ENCODE peak calls at places on chromosome 1, in nine cellular contexts. E, X, H, L, O, A, Z, K and C are unnamed samples.

GRCh38 chr1:222042120-222042519 is 300.2 kb upstream of the DUSP10 start:
- DNase-seq in E (no peak), X (no peak), H (no peak), L (no peak), O (peak), A (no peak), Z (no peak), K (peak), C (no peak)

GRCh38 chr1:31548518-31548898 is 27.8 kb upstream of the TINAGL1 start:
- DNase-seq in E (no peak), X (no peak), H (no peak), L (peak), O (no peak), A (peak), Z (no peak), K (peak), C (peak)

GRCh38 chr1:199766219-199766792 is 261.2 kb upstream of the NR5A2 start:
- DNase-seq in E (no peak), X (no peak), H (no peak), L (no peak), O (no peak), A (no peak), Z (no peak), K (no peak), C (no peak)

GRCh38 chr1:34794001-34794789 is 1.4 kb downstream of the GJA4 start:
- DNase-seq in E (no peak), X (no peak), H (no peak), L (no peak), O (no peak), A (no peak), Z (no peak), K (no peak), C (no peak)

GRCh38 chr1:236144446-236145150 is 2.3 kb downstream of the GPR137B start:
- DNase-seq in E (no peak), X (no peak), H (no peak), L (no peak), O (no peak), A (no peak), Z (no peak), K (no peak), C (peak)

GRCh38 chr1:7752512-7753417 is 18.3 kb upstream of the VAMP3 start:
- DNase-seq in E (peak), X (peak), H (peak), L (no peak), O (peak), A (peak), Z (peak), K (peak), C (peak)

GRCh38 chr1:151175910-151176309 is at the start of gene TMOD4:
- DNase-seq in E (no peak), X (no peak), H (peak), L (no peak), O (no peak), A (no peak), Z (no peak), K (peak), C (no peak)

GRCh38 chr1:226749467-226749866 is 10.4 kb upstream of the ITPKB start:
- DNase-seq in E (no peak), X (no peak), H (no peak), L (no peak), O (no peak), A (no peak), Z (no peak), K (no peak), C (no peak)

GRCh38 chr1:998051-998821 is 1.7 kb downstream of the HES4 start:
- DNase-seq in E (no peak), X (no peak), H (peak), L (no peak), O (no peak), A (no peak), Z (no peak), K (peak), C (peak)

GRCh38 chr1:63877816-63878215 is 104.0 kb downstream of the ROR1 start:
- DNase-seq in E (no peak), X (no peak), H (no peak), L (no peak), O (no peak), A (peak), Z (no peak), K (no peak), C (no peak)

GRCh38 chr1:76687324-76688018 is 179.8 kb upstream of the ST6GALNAC5 start:
- DNase-seq in E (peak), X (no peak), H (no peak), L (no peak), O (no peak), A (no peak), Z (no peak), K (peak), C (no peak)

GRCh38 chr1:93446837-93447451 is 974 bp upstream of the FNBP1L start:
- DNase-seq in E (peak), X (peak), H (no peak), L (no peak), O (no peak), A (no peak), Z (no peak), K (peak), C (no peak)

GRCh38 chr1:208431721-208432120 is 187.5 kb upstream of the PLXNA2 start:
- DNase-seq in E (no peak), X (peak), H (no peak), L (no peak), O (peak), A (peak), Z (no peak), K (no peak), C (no peak)

GRCh38 chr1:16116625-16117024 is 39.2 kb downstream of the EPHA2 start:
- DNase-seq in E (no peak), X (no peak), H (no peak), L (peak), O (no peak), A (no peak), Z (no peak), K (no peak), C (no peak)

GRCh38 chr1:193211539-193211938 is 25.1 kb upstream of the B3GALT2 start:
- DNase-seq in E (no peak), X (peak), H (no peak), L (no peak), O (peak), A (peak), Z (peak), K (peak), C (no peak)

GRCh38 chr1:104953555-104953954 is 1203.9 kb downstream of the AMY1C start:
- DNase-seq in E (no peak), X (no peak), H (no peak), L (no peak), O (no peak), A (no peak), Z (no peak), K (no peak), C (no peak)

GRCh38 chr1:26290416-26291261 is 10.8 kb downstream of the SH3BGRL3 start:
- DNase-seq in E (no peak), X (no peak), H (no peak), L (no peak), O (no peak), A (no peak), Z (peak), K (no peak), C (no peak)

GRCh38 chr1:17596651-17597509 is 57.4 kb downstream of the ARHGEF10L start:
- DNase-seq in E (no peak), X (no peak), H (no peak), L (no peak), O (no peak), A (no peak), Z (no peak), K (peak), C (no peak)

GRCh38 chr1:56808385-56808784 is 10.8 kb downstream of the FYB2 start:
- DNase-seq in E (no peak), X (no peak), H (no peak), L (no peak), O (no peak), A (no peak), Z (no peak), K (no peak), C (no peak)

GRCh38 chr1:101816262-101816661 is 180.5 kb downstream of the OLFM3 start:
- DNase-seq in E (no peak), X (no peak), H (no peak), L (no peak), O (no peak), A (no peak), Z (no peak), K (no peak), C (no peak)

DNA sequence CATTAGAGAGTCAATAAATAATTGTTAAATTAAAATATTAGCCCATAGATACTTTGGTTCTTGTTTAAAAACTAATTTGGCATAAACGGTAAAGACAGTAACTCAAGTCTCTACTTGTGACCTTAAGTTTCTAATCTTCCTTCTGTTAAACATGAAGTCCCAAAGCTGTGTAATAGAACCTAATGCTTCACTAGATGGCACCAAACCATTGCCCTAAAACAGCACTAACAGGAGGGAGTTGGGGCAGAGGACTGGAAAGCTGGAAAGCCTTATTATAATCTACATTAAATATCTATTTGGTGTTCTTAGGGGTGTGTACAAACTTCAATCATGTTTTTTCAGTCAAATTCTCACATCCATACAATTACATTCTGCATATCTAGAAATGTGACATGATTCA is 176.6 kb downstream of the OLFM3 start:
- DNase-seq in E (no peak), X (peak), H (no peak), L (no peak), O (no peak), A (no peak), Z (peak), K (peak), C (no peak)
- TF ChIP-seq CTCF in E (peak), X (peak), H (peak), L (peak), O (no peak), A (no peak), Z (peak), K (peak), C (peak)

DNA sequence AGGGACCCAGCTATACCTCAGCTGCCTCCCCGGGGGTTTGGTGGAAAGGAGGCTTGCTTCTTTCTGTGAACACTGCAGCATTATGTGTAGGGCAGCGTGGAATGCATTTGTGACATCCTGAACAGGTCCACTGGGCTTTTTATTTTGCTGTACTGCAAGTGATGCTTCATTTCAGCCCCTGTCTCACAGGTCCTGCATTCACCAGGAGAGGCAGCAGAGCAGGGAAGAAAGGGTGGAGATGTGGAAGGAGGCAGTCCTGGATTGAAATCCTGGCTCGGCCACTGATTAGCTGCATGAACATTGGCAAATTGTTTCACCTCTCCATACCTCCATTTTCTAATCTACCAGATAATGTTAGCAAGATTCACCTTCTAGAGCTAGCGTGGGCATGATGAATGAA is 77.9 kb upstream of the ZBTB18 start:
- DNase-seq in E (no peak), X (no peak), H (no peak), L (no peak), O (no peak), A (no peak), Z (no peak), K (no peak), C (peak)
- TF ChIP-seq CTCF in E (no peak), X (no peak), H (no peak), L (no peak), O (no peak), A (no peak), Z (no peak), K (no peak), C (no peak)

GRCh38 chr1:60765204-60765603 is 317.2 kb upstream of the NFIA start:
- DNase-seq in E (peak), X (peak), H (peak), L (no peak), O (no peak), A (peak), Z (peak), K (peak), C (peak)
- TF ChIP-seq CTCF in E (peak), X (peak), H (peak), L (peak), O (peak), A (peak), Z (peak), K (peak), C (peak)

GRCh38 chr1:197388801-197389200 is 120.7 kb downstream of the CRB1 start:
- DNase-seq in E (no peak), X (no peak), H (no peak), L (no peak), O (no peak), A (no peak), Z (no peak), K (no peak), C (no peak)

GRCh38 chr1:197392541-197392940 is 124.5 kb downstream of the CRB1 start:
- DNase-seq in E (no peak), X (no peak), H (no peak), L (no peak), O (peak), A (no peak), Z (no peak), K (no peak), C (no peak)

GRCh38 chr1:197393105-197393504 is 125.1 kb downstream of the CRB1 start:
- DNase-seq in E (no peak), X (no peak), H (no peak), L (no peak), O (no peak), A (no peak), Z (no peak), K (no peak), C (no peak)

GRCh38 chr1:197393772-197394171 is 125.7 kb downstream of the CRB1 start:
- DNase-seq in E (no peak), X (no peak), H (no peak), L (no peak), O (no peak), A (no peak), Z (no peak), K (no peak), C (no peak)

DNA sequence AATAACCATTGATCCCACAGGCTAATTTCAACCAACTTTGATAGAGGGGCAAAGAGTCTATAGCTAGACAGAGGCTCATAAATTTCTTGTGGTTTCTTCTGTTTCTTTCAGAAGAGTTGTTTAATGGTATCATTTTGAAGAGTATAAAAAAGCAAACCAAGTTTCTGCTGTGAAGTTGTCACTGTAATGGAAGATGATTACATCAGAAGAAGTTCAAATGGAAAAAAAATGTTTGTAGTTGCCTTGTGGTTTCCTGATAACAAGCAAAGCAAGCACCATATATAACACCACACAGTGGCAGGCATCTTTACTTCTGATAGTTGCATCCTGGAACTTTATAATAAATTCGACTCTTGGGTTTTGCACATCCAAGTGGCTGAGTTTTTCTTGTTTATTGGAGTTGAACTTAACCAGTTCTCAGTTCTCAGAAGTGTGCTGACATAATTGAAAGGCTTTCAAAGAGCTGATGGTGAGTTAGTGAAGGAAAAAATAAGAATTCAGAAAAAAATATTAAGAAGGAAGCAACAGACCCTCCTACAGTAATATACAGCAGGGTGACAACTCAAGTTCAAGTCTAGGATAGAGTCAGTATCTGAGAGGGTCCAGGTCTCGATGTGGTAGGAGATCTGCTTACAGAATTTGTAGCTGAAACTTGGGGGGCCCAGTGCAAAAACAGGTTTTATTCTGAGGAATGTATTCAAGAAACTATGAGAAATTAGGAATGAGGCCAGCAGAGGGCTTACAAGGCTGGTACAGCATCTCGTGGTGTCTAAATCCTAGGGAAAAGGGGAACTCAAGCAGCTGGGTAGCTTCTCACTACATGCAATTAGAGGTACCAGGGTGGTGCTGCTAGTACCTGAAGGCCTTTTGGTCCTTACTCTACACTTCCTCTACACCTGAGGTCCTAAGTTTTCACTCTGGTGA is 123.5 kb downstream of the CRB1 start:
- DNase-seq in E (no peak), X (no peak), H (no peak), L (no peak), O (no peak), A (no peak), Z (no peak), K (no peak), C (no peak)
- TF ChIP-seq CTCF in E (no peak), X (no peak), H (no peak), L (no peak), O (no peak), A (no peak), Z (no peak), K (no peak), C (no peak)

DNA sequence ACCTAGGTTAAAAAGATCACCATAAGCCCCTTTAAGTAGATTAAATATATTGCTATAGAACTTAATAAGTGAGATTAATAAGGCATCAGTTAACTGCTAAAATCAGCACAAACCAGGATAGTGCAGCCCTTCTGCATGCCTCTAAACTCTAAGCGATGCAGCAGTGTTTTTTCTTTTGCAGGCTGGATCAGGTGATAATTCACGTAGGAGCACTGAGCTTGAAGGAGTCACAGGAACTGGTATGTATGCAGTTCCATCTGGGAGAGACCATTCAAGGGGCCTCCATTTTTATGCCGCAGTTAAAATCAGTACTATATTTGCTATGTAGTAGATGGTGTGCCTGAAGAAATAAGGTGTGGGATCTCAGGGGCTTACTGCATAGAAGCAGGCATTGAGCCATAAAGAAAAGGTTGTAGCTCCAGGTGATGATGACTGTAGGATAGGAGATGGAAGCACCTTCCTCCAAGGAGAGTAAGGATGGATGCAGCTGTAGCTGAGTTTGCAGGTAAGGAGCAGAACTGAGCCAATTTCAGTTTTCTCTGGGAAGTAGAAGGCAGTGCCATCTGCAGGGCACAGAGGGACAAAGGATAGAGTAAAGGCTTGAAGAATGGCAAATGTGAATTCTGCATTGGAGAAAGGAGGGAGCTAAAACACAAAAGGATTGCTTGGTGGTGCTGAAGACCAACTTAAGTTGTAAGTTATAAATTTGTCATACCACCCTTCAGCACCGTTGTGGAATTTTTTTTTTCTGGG is 22.6 kb downstream of the NPL start:
- DNase-seq in E (no peak), X (peak), H (no peak), L (no peak), O (no peak), A (no peak), Z (no peak), K (no peak), C (no peak)
- TF ChIP-seq CTCF in E (no peak), X (no peak), H (no peak), L (no peak), O (no peak), A (no peak), Z (no peak), K (no peak), C (no peak)

GRCh38 chr1:38068980-38069340 is 22.4 kb upstream of the POU3F1 start:
- DNase-seq in E (no peak), X (no peak), H (no peak), L (no peak), O (no peak), A (no peak), Z (no peak), K (no peak), C (no peak)

GRCh38 chr1:38068220-38068979 is 21.8 kb upstream of the POU3F1 start:
- DNase-seq in E (no peak), X (no peak), H (no peak), L (no peak), O (no peak), A (no peak), Z (no peak), K (no peak), C (no peak)

GRCh38 chr1:38073926-38074677 is 27.5 kb upstream of the POU3F1 start:
- DNase-seq in E (no peak), X (no peak), H (no peak), L (no peak), O (no peak), A (no peak), Z (no peak), K (no peak), C (no peak)

GRCh38 chr1:38072858-38073257 is 26.3 kb upstream of the POU3F1 start:
- DNase-seq in E (no peak), X (no peak), H (no peak), L (no peak), O (no peak), A (no peak), Z (no peak), K (no peak), C (no peak)

GRCh38 chr1:38071530-38072266 is 25.1 kb upstream of the POU3F1 start:
- DNase-seq in E (no peak), X (peak), H (no peak), L (no peak), O (no peak), A (peak), Z (peak), K (peak), C (no peak)
- TF ChIP-seq CTCF in E (no peak), X (peak), H (no peak), L (no peak), O (peak), A (peak), Z (peak), K (peak), C (no peak)

DNA sequence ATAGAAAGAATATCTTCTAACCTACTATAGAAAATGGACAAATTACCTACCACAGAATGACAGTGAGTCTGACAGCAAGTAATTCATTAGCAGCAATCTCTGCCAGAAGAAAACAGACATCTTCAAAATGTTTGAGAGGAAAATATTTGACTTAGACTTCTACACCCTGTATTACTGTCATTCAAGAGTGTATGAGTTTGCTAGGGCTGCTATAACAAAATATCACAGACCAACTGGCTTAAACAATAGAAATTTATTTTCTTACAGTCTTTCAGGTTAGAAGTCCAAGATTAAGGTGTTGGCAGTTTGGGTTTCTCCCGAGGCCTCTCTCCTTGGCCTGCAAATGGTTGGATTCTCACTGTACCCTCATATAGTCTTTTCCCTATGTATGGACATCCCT is 52.9 kb upstream of the FGGY start:
- DNase-seq in E (no peak), X (no peak), H (no peak), L (no peak), O (no peak), A (no peak), Z (no peak), K (no peak), C (no peak)
- TF ChIP-seq CTCF in E (no peak), X (no peak), H (no peak), L (no peak), O (no peak), A (no peak), Z (no peak), K (no peak), C (no peak)